ENCODE peak calls at places on chromosome 10, in five cellular contexts. One of them, this sample, is unnamed.

GRCh38 chr10:60896033-60896432 is 48.0 kb downstream of the RHOBTB1 start:
- DNase-seq in uterus: no peak
- DNase-seq in body of pancreas: no peak
- DNase-seq in HCT116: no peak
- DNase-seq in suprapubic skin: no peak
- DNase-seq in this sample: no peak

GRCh38 chr10:14185501-14186045 is 145.2 kb downstream of the FRMD4A start:
- DNase-seq in uterus: no peak
- DNase-seq in body of pancreas: no peak
- DNase-seq in HCT116: peak; percentile 40
- DNase-seq in suprapubic skin: no peak
- DNase-seq in this sample: peak; percentile 35

GRCh38 chr10:102804382-102804781 is 32.8 kb downstream of the CYP17A1 start:
- DNase-seq in uterus: no peak
- DNase-seq in body of pancreas: no peak
- DNase-seq in HCT116: no peak
- DNase-seq in suprapubic skin: no peak
- DNase-seq in this sample: no peak

GRCh38 chr10:106956216-106956915 is 208.1 kb downstream of the SORCS1 start:
- DNase-seq in uterus: no peak
- DNase-seq in body of pancreas: no peak
- DNase-seq in HCT116: no peak
- DNase-seq in suprapubic skin: no peak
- DNase-seq in this sample: no peak

GRCh38 chr10:93030409-93030808 is 30.2 kb upstream of the CYP26C1 start:
- DNase-seq in uterus: no peak
- DNase-seq in body of pancreas: no peak
- DNase-seq in HCT116: peak; percentile 8
- DNase-seq in suprapubic skin: no peak
- DNase-seq in this sample: no peak

GRCh38 chr10:84076540-84077195 is 62.6 kb upstream of the GHITM start:
- DNase-seq in uterus: peak; percentile 27
- DNase-seq in body of pancreas: no peak
- DNase-seq in HCT116: no peak
- DNase-seq in suprapubic skin: no peak
- DNase-seq in this sample: no peak

GRCh38 chr10:31083765-31084184 is 52.1 kb upstream of the ZNF438 start:
- DNase-seq in uterus: no peak
- DNase-seq in body of pancreas: peak; percentile 52
- DNase-seq in HCT116: peak; percentile 72
- DNase-seq in suprapubic skin: no peak
- DNase-seq in this sample: peak; percentile 55

GRCh38 chr10:16304311-16304710 is 132.5 kb upstream of the PTER start:
- DNase-seq in uterus: no peak
- DNase-seq in body of pancreas: no peak
- DNase-seq in HCT116: no peak
- DNase-seq in suprapubic skin: no peak
- DNase-seq in this sample: no peak

GRCh38 chr10:52027055-52027454 is 287.0 kb upstream of the DKK1 start:
- DNase-seq in uterus: no peak
- DNase-seq in body of pancreas: no peak
- DNase-seq in HCT116: no peak
- DNase-seq in suprapubic skin: no peak
- DNase-seq in this sample: no peak

GRCh38 chr10:7932301-7933036 is 114.2 kb downstream of the TAF3 start:
- DNase-seq in uterus: no peak
- DNase-seq in body of pancreas: no peak
- DNase-seq in HCT116: no peak
- DNase-seq in suprapubic skin: no peak
- DNase-seq in this sample: no peak

GRCh38 chr10:104780165-104780564 is 139.1 kb downstream of the SORCS3 start:
- DNase-seq in uterus: no peak
- DNase-seq in body of pancreas: no peak
- DNase-seq in HCT116: no peak
- DNase-seq in suprapubic skin: no peak
- DNase-seq in this sample: no peak

GRCh38 chr10:6108631-6109443 is 20.0 kb downstream of the RBM17 start:
- DNase-seq in uterus: no peak
- DNase-seq in body of pancreas: peak; percentile 21
- DNase-seq in HCT116: peak; percentile 13
- DNase-seq in suprapubic skin: no peak
- DNase-seq in this sample: peak; percentile 71

GRCh38 chr10:111275091-111275490 is 198.3 kb downstream of the ADRA2A start:
- DNase-seq in uterus: no peak
- DNase-seq in body of pancreas: no peak
- DNase-seq in HCT116: no peak
- DNase-seq in suprapubic skin: no peak
- DNase-seq in this sample: no peak

GRCh38 chr10:111936143-111936542 is 247.4 kb downstream of the GPAM start:
- DNase-seq in uterus: no peak
- DNase-seq in body of pancreas: no peak
- DNase-seq in HCT116: no peak
- DNase-seq in suprapubic skin: no peak
- DNase-seq in this sample: no peak

GRCh38 chr10:47240173-47240572 is 59.8 kb upstream of the GDF10 start:
- DNase-seq in uterus: no peak
- DNase-seq in body of pancreas: no peak
- DNase-seq in HCT116: no peak
- DNase-seq in suprapubic skin: no peak
- DNase-seq in this sample: no peak

GRCh38 chr10:33609546-33609945 is 275.1 kb upstream of the NRP1 start:
- DNase-seq in uterus: no peak
- DNase-seq in body of pancreas: no peak
- DNase-seq in HCT116: no peak
- DNase-seq in suprapubic skin: no peak
- DNase-seq in this sample: no peak

GRCh38 chr10:79158402-79159097 is 89.8 kb downstream of the ZMIZ1 start:
- DNase-seq in uterus: no peak
- DNase-seq in body of pancreas: no peak
- DNase-seq in HCT116: no peak
- DNase-seq in suprapubic skin: no peak
- DNase-seq in this sample: no peak

GRCh38 chr10:4980793-4981192 is 17.6 kb downstream of the AKR1C1 start:
- DNase-seq in uterus: no peak
- DNase-seq in body of pancreas: no peak
- DNase-seq in HCT116: no peak
- DNase-seq in suprapubic skin: no peak
- DNase-seq in this sample: no peak

GRCh38 chr10:48235501-48235900 is 39.0 kb downstream of the FRMPD2 start:
- DNase-seq in uterus: no peak
- DNase-seq in body of pancreas: no peak
- DNase-seq in HCT116: no peak
- DNase-seq in suprapubic skin: no peak
- DNase-seq in this sample: no peak

GRCh38 chr10:21021843-21022594 is 124.9 kb upstream of the NEBL start:
- DNase-seq in uterus: no peak
- DNase-seq in body of pancreas: no peak
- DNase-seq in HCT116: no peak
- DNase-seq in suprapubic skin: no peak
- DNase-seq in this sample: no peak

GRCh38 chr10:103540722-103541121 is 47.2 kb downstream of the NEURL1 start:
- DNase-seq in uterus: no peak
- DNase-seq in body of pancreas: no peak
- DNase-seq in HCT116: no peak
- DNase-seq in suprapubic skin: peak; percentile 12
- DNase-seq in this sample: no peak

GRCh38 chr10:17765602-17766001 is 13.6 kb downstream of the TMEM236 start:
- DNase-seq in uterus: no peak
- DNase-seq in body of pancreas: no peak
- DNase-seq in HCT116: no peak
- DNase-seq in suprapubic skin: no peak
- DNase-seq in this sample: no peak

GRCh38 chr10:1488970-1489548 is 248.3 kb downstream of the ADARB2 start:
- DNase-seq in uterus: no peak
- DNase-seq in body of pancreas: no peak
- DNase-seq in HCT116: no peak
- DNase-seq in suprapubic skin: no peak
- DNase-seq in this sample: no peak
- TF ChIP-seq POLR2A in uterus: no peak
- TF ChIP-seq POLR2A in body of pancreas: no peak
- TF ChIP-seq POLR2A in HCT116: no peak
- TF ChIP-seq POLR2A in suprapubic skin: no peak
- TF ChIP-seq POLR2A in this sample: no peak

GRCh38 chr10:124744047-124744687 is at the start of gene FAM53B:
- DNase-seq in uterus: peak; percentile 82
- DNase-seq in body of pancreas: peak; percentile 84
- DNase-seq in HCT116: peak; percentile 56
- DNase-seq in suprapubic skin: no peak
- DNase-seq in this sample: peak; percentile 90
- TF ChIP-seq POLR2A in uterus: peak; percentile 38
- TF ChIP-seq POLR2A in body of pancreas: no peak
- TF ChIP-seq POLR2A in HCT116: peak; percentile 53
- TF ChIP-seq POLR2A in suprapubic skin: peak; percentile 58
- TF ChIP-seq POLR2A in this sample: no peak

DNA sequence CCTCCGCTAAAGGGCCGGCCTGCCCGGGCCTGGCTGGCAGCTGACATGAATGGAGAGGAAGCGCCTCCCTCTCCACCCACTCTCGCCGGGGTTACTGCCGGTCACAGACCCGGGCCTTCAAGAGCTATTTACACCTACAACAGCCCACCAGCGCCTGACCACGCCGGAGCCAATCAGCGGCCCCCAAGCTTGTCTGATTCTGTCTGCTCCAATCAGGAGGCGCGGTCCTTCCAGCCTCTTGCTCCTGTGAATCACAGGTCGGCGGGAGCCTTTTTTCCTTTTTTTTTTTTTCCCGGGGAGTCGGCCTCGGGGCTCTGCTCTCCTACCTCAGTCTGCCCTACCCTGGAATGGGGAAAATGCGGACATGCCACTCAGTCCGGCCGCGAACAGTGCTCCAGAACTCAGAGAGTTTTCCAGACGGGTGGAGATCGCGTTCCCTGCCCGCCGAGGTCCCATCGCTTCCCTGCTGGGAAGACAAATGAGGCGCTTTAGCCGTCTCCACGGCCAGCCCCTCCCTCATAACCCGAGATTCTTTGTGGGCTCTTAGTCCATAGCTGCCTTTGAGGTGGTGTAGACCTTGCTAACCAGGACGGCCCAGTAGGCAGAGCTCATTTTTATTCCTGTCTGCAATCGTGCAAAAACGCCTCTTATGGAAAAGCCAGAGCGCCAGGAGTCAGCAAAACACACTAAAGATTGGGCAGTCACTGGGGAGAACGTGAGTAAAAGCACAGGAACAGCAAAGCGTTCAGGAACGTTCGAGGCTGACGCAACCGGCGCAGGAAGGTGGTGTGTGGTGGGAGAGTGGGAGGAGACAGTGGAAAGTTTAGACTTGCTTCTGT is 26.5 kb downstream of the SCD start:
- DNase-seq in uterus: peak; percentile 93
- DNase-seq in body of pancreas: peak; percentile 99
- DNase-seq in HCT116: peak; percentile 100
- DNase-seq in suprapubic skin: peak; percentile 99
- DNase-seq in this sample: peak; percentile 98
- TF ChIP-seq POLR2A in uterus: peak; percentile 52
- TF ChIP-seq POLR2A in body of pancreas: peak; percentile 79
- TF ChIP-seq POLR2A in HCT116: peak; percentile 87
- TF ChIP-seq POLR2A in suprapubic skin: peak; percentile 11
- TF ChIP-seq POLR2A in this sample: peak; percentile 84

DNA sequence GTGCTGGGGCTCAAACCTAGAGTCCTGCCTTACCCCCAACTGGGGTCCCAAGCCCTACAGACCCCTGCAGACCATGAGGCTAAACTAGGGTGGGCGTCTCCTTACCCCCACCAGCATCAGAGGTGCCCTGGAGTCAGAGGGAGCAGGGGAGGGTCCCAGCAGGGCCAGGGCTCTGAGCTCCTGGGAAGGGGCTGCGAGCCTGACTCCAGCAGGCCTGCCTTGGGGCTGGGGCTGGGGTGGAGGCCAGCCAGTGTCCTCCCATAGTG is 1.3 kb downstream of the SNCG start:
- DNase-seq in uterus: no peak
- DNase-seq in body of pancreas: no peak
- DNase-seq in HCT116: no peak
- DNase-seq in suprapubic skin: no peak
- DNase-seq in this sample: no peak
- TF ChIP-seq POLR2A in uterus: no peak
- TF ChIP-seq POLR2A in body of pancreas: no peak
- TF ChIP-seq POLR2A in HCT116: no peak
- TF ChIP-seq POLR2A in suprapubic skin: no peak
- TF ChIP-seq POLR2A in this sample: no peak

DNA sequence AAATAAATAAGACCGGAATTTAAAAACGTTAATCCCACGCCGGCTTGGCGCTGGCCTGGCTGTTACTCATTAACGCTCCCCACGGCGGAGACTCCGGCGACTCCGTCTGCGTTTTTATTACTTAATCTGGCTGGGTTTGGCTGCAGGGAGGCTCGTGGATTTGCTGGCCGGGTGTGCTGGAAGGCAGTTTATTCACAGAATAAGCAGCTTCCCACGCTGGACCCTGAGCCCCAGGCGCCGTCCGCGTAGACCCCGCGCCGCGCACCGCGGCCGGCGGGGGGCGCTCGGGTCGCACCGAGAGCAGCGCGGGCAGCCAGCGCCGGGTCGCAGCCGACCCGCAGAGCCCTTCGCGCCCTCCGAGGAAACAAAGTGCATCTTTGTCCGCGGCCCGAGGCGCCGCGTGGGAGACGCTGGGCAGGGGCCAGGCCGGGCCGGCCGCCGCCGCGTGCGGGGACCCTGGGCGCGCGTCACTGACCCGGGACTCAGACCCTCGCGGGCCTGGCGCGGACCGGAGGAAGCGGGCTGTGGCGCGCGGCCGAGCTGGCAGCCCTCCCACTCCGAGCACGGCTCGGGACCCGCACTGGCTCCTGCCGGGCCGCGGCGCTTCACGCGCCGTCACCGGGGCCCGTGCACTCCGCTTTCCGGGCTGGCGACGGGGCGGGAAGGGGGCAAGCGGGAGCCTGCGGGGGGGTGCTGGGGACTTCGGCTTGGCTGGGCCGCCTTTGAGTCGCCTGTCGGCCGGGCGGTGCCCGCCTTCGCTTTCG is 586 bp upstream of the GRK5 start:
- DNase-seq in uterus: peak; percentile 82
- DNase-seq in body of pancreas: peak; percentile 65
- DNase-seq in HCT116: no peak
- DNase-seq in suprapubic skin: peak; percentile 88
- DNase-seq in this sample: peak; percentile 79
- TF ChIP-seq POLR2A in uterus: no peak
- TF ChIP-seq POLR2A in body of pancreas: peak; percentile 49
- TF ChIP-seq POLR2A in HCT116: peak; percentile 7
- TF ChIP-seq POLR2A in suprapubic skin: no peak
- TF ChIP-seq POLR2A in this sample: peak; percentile 48

This sample was measured in erythroblast.